ENCODE peak calls at places on chromosome 20, in four cellular contexts. R is HepG2, G is GM12878, I is HCT116. V is an unnamed sample.

GRCh38 chr20:61295726-61296628 is 43.9 kb downstream of the CDH4 start:
- DNase-seq in G (no peak), I (no peak), R (no peak), V (no peak)

GRCh38 chr20:59525500-59526241 is 78.7 kb upstream of the PHACTR3 start:
- DNase-seq in R (peak), I (peak), G (no peak), V (peak)

GRCh38 chr20:49635171-49635570 is 67.2 kb upstream of the PTGIS start:
- DNase-seq in I (no peak), G (no peak), R (no peak), V (no peak)

GRCh38 chr20:47296950-47297349 is 59.5 kb downstream of the ZMYND8 start:
- DNase-seq in G (no peak), R (no peak), I (no peak), V (no peak)

GRCh38 chr20:58650181-58650775 is 805 bp upstream of the STX16 start:
- DNase-seq in G (no peak), I (no peak), R (no peak), V (no peak)

GRCh38 chr20:51930775-51931174 is 128.5 kb upstream of the SALL4 start:
- DNase-seq in R (no peak), G (no peak), I (peak), V (no peak)

GRCh38 chr20:62874745-62875344 is 13.2 kb upstream of the TCFL5 start:
- DNase-seq in R (peak), I (no peak), G (no peak), V (no peak)

GRCh38 chr20:25050082-25050481 is 7.9 kb downstream of the ACSS1 start:
- DNase-seq in I (no peak), R (no peak), G (no peak), V (no peak)

GRCh38 chr20:2773812-2774211 is 26.6 kb downstream of the CPXM1 start:
- DNase-seq in R (peak), G (no peak), I (no peak), V (no peak)

GRCh38 chr20:21100590-21101452 is 5.3 kb downstream of the LINC00237 start:
- DNase-seq in R (no peak), G (no peak), I (no peak), V (no peak)

GRCh38 chr20:41086402-41087324 is 50.7 kb upstream of the PLCG1 start:
- DNase-seq in R (no peak), I (no peak), G (no peak), V (peak)

GRCh38 chr20:62958388-62959100 is 6.0 kb downstream of the SLC17A9 start:
- DNase-seq in G (no peak), R (no peak), I (no peak), V (no peak)

GRCh38 chr20:9977629-9978028 is 57.2 kb upstream of the ANKEF1 start:
- DNase-seq in I (peak), R (peak), G (no peak), V (no peak)

GRCh38 chr20:21099653-21100589 is 6.2 kb downstream of the LINC00237 start:
- DNase-seq in G (no peak), R (no peak), I (no peak), V (no peak)

GRCh38 chr20:46004813-46005505 is 3.7 kb upstream of the MMP9 start:
- DNase-seq in I (no peak), R (no peak), G (no peak), V (no peak)

GRCh38 chr20:59308493-59309201 is 8.2 kb downstream of the EDN3 start:
- DNase-seq in I (no peak), G (no peak), R (no peak), V (no peak)

GRCh38 chr20:47349365-47350180 is 6.9 kb downstream of the ZMYND8 start:
- DNase-seq in R (no peak), I (no peak), G (no peak), V (no peak)

GRCh38 chr20:8132632-8133587 is 844 bp downstream of the PLCB1 start:
- DNase-seq in R (no peak), G (no peak), I (no peak), V (peak)

GRCh38 chr20:55322745-55323144 is 682.6 kb downstream of the CBLN4 start:
- DNase-seq in R (no peak), G (no peak), I (no peak), V (no peak)

GRCh38 chr20:56826971-56827645 is 198.0 kb downstream of the TFAP2C start:
- DNase-seq in G (no peak), I (no peak), R (no peak), V (no peak)

GRCh38 chr20:58309607-58310290 is at the start of gene RAB22A:
- DNase-seq in R (peak), G (no peak), I (peak), V (peak)

GRCh38 chr20:1900321-1900791 is 5.1 kb downstream of the SIRPA start:
- DNase-seq in G (no peak), I (peak), R (peak), V (peak)

GRCh38 chr20:61744691-61745396 is 320.8 kb downstream of the TAF4 start:
- DNase-seq in I (no peak), R (no peak), G (no peak), V (peak)

GRCh38 chr20:32898721-32899120 is 40.0 kb downstream of the EFCAB8 start:
- DNase-seq in I (no peak), G (no peak), R (no peak), V (peak)

GRCh38 chr20:50372770-50373088 is 137.5 kb upstream of the PTPN1 start:
- DNase-seq in G (no peak), I (no peak), R (peak), V (no peak)

GRCh38 chr20:1517010-1517409 is 25.8 kb upstream of the SIRPB2 start:
- DNase-seq in R (no peak), G (no peak), I (no peak), V (no peak)

GRCh38 chr20:2756056-2756611 is 44.3 kb downstream of the CPXM1 start:
- DNase-seq in R (peak), G (no peak), I (peak), V (peak)

GRCh38 chr20:51366155-51366886 is 176.2 kb downstream of the NFATC2 start:
- DNase-seq in R (no peak), I (peak), G (no peak), V (no peak)

GRCh38 chr20:7637184-7637583 is 303.1 kb downstream of the HAO1 start:
- DNase-seq in I (no peak), R (no peak), G (no peak), V (no peak)

GRCh38 chr20:17179840-17180239 is 47.0 kb upstream of the PCSK2 start:
- DNase-seq in I (no peak), G (no peak), R (no peak), V (no peak)
- TF ChIP-seq JUND in I (no peak), G (no peak), R (no peak), V (no peak)

DNA sequence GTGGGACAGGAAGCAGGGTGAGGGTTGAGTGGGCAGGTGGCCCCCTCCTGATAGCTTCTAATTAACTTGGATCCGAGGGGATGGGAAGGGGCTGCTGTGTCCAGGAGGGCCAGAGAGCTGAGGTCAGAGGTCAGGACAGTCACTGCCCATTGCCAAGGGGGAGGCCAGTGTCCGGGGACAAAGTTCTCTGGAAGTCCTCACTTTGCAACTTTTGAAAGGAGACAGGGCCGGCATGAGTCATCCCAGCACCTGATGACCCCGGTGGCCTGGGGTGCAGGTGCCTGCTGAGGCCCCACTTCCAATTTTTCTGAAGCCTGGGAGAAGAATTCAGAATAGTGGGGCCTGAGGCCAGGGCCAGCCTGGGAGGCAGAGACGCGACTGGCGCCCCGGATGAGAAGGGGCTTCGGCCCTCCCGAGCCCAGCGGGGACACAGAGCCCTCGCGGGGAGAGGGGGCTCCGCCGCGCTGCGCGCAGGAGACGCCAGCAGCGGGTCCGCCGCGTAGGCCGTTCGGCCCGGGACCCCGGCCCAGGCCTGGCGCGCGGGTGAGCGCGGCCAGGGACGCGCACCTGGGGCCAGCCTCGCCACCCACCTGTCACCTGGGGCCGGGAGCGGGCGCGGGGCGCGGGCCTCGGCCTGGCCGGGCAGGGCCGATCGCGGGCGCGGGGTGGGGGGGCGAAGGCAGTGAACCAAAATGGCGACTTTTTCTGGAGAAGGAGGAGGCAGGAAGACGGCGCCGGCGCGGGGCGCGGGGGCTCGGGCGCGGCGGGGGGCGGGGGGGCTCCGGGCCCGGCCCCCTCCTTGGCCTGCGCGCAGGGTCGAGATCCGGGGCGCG is 586 bp downstream of the ZNF512B start:
- DNase-seq in R (peak), G (no peak), I (no peak), V (no peak)
- TF ChIP-seq JUND in R (peak), G (no peak), I (no peak), V (no peak)

GRCh38 chr20:23228912-23229311 is 121.7 kb upstream of the NXT1 start:
- DNase-seq in I (no peak), R (no peak), G (no peak), V (no peak)
- TF ChIP-seq JUND in I (no peak), R (no peak), G (no peak), V (no peak)

GRCh38 chr20:44215125-44215524 is 4.6 kb upstream of the OSER1 start:
- DNase-seq in R (peak), G (no peak), I (peak), V (no peak)
- TF ChIP-seq JUND in R (no peak), G (no peak), I (no peak), V (no peak)

DNA sequence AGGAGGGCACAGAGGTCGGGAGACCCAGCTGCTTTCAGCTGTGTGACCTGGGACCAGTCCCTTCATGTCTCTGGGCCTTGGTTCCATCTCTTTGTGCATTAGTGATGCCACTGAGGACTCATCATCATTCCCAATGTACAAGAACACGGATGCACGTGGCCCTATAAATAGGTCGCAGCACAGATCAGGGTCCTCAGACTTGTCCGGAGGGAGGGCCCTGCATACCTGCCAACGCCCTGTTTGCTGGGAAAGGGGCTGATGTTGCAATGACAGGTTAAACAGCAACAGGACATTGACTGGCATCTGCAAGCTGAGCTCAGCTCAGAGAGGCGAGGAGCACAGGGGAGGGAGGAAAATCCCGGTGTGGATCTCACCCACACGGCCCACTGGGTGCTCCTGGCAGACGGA is 21.8 kb downstream of the TGM2 start:
- DNase-seq in R (peak), G (no peak), I (no peak), V (peak)
- TF ChIP-seq JUND in R (peak), G (no peak), I (no peak), V (no peak)

DNA sequence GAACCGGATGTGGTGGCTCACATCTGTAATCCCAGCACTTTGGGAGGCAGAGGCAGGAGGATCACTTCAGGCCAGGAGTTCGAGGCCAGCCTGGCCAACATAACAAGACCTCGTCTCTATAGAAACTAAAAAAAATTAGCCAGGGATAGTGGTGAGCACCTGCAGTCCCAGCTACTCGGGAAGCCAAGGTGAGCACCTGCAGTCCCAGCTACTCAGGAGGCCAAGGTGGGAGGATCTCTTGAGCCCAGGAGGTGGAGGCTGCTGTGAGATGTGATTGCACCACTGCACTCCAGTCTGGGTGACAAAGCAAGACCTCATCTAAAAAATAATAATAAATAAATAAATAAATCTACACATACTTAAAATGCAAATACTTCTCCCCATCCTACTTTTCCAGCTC is 55.2 kb upstream of the TTPAL start:
- DNase-seq in I (no peak), G (no peak), R (no peak), V (no peak)
- TF ChIP-seq JUND in I (no peak), G (no peak), R (no peak), V (no peak)